ENCODE peak calls at places on chromosomes 13 and 19, in seven cellular contexts. L, G, O, T, A, E and Q are unnamed samples.

GRCh38 chr13:46295531-46296464 is 84.1 kb downstream of the LRRC63 start:
- DNase-seq in L (no peak), G (peak), O (peak), T (peak), A (no peak), E (no peak), Q (no peak)

GRCh38 chr19:50705422-50706019 is 14.1 kb downstream of the SHANK1 start:
- DNase-seq in L (no peak), G (no peak), O (no peak), T (peak), A (no peak), E (peak), Q (no peak)

GRCh38 chr13:103250071-103250470 is 183.9 kb upstream of the SLC10A2 start:
- DNase-seq in L (no peak), G (no peak), O (no peak), T (no peak), A (no peak), E (no peak), Q (no peak)

GRCh38 chr19:2478756-2479555 is 3.0 kb downstream of the GADD45B start:
- DNase-seq in L (peak), G (no peak), O (peak), T (peak), A (peak), E (peak), Q (no peak)

GRCh38 chr13:75357576-75358295 is 124.2 kb downstream of the TBC1D4 start:
- DNase-seq in L (no peak), G (no peak), O (peak), T (peak), A (peak), E (peak), Q (peak)

GRCh38 chr19:44905437-44906160 is at the start of gene APOE:
- DNase-seq in L (no peak), G (no peak), O (no peak), T (no peak), A (no peak), E (peak), Q (peak)

GRCh38 chr19:19628499-19629134 is 597 bp upstream of the LPAR2 start:
- DNase-seq in L (no peak), G (no peak), O (no peak), T (no peak), A (peak), E (peak), Q (peak)

GRCh38 chr19:16285769-16286564 is 38.7 kb upstream of the KLF2 start:
- DNase-seq in L (peak), G (no peak), O (no peak), T (no peak), A (no peak), E (no peak), Q (no peak)

GRCh38 chr19:12974301-12975220 is 5.2 kb downstream of the DAND5 start:
- DNase-seq in L (no peak), G (no peak), O (no peak), T (no peak), A (no peak), E (no peak), Q (no peak)

GRCh38 chr19:38003427-38004099 is 96.6 kb downstream of the SIPA1L3 start:
- DNase-seq in L (peak), G (no peak), O (no peak), T (peak), A (peak), E (peak), Q (peak)

GRCh38 chr19:8577247-8577646 is at the start of gene MYO1F:
- DNase-seq in L (peak), G (no peak), O (no peak), T (no peak), A (no peak), E (no peak), Q (no peak)